ENCODE peak calls at places on chromosomes 3 and 15, in four cellular contexts. One of them, this sample, is unnamed.

GRCh38 chr15:48025118-48025517 is 95.7 kb upstream of the SLC24A5 start:
- DNase-seq in activated B cell treated with CpG ODN at 0.5 μM for 24 hours: no peak
- DNase-seq in Calu3: no peak
- DNase-seq in brain microvascular endothelial cell: no peak
- DNase-seq in this sample: no peak

GRCh38 chr15:86016750-86017149 is 62.9 kb upstream of the AGBL1 start:
- DNase-seq in activated B cell treated with CpG ODN at 0.5 μM for 24 hours: no peak
- DNase-seq in Calu3: no peak
- DNase-seq in brain microvascular endothelial cell: no peak
- DNase-seq in this sample: no peak

GRCh38 chr3:179608931-179609720 is 4.5 kb downstream of the NDUFB5 start:
- DNase-seq in activated B cell treated with CpG ODN at 0.5 μM for 24 hours: no peak
- DNase-seq in Calu3: no peak
- DNase-seq in brain microvascular endothelial cell: no peak
- DNase-seq in this sample: no peak

GRCh38 chr3:129282727-129283327 is 4.2 kb downstream of the HMCES start:
- DNase-seq in activated B cell treated with CpG ODN at 0.5 μM for 24 hours: no peak
- DNase-seq in Calu3: no peak
- DNase-seq in brain microvascular endothelial cell: no peak
- DNase-seq in this sample: no peak

GRCh38 chr3:12841085-12841969 is at the start of gene RPL32:
- DNase-seq in activated B cell treated with CpG ODN at 0.5 μM for 24 hours: peak
- DNase-seq in Calu3: peak
- DNase-seq in brain microvascular endothelial cell: peak
- DNase-seq in this sample: peak

GRCh38 chr15:65835452-65835851 is 33.8 kb upstream of the RAB11A start:
- DNase-seq in activated B cell treated with CpG ODN at 0.5 μM for 24 hours: no peak
- DNase-seq in Calu3: no peak
- DNase-seq in brain microvascular endothelial cell: no peak
- DNase-seq in this sample: no peak

GRCh38 chr15:51759557-51760070 is 8.2 kb downstream of the TMOD2 start:
- DNase-seq in activated B cell treated with CpG ODN at 0.5 μM for 24 hours: no peak
- DNase-seq in Calu3: no peak
- DNase-seq in brain microvascular endothelial cell: peak
- DNase-seq in this sample: no peak

GRCh38 chr3:17313746-17314145 is 428.7 kb downstream of the TBC1D5 start:
- DNase-seq in activated B cell treated with CpG ODN at 0.5 μM for 24 hours: no peak
- DNase-seq in Calu3: no peak
- DNase-seq in brain microvascular endothelial cell: no peak
- DNase-seq in this sample: no peak

GRCh38 chr3:46239952-46240351 is 2.3 kb upstream of the CCR3 start:
- DNase-seq in activated B cell treated with CpG ODN at 0.5 μM for 24 hours: no peak
- DNase-seq in Calu3: no peak
- DNase-seq in brain microvascular endothelial cell: no peak
- DNase-seq in this sample: no peak

GRCh38 chr15:97959738-97960363 is 652 bp upstream of the ARRDC4 start:
- DNase-seq in activated B cell treated with CpG ODN at 0.5 μM for 24 hours: no peak
- DNase-seq in Calu3: no peak
- DNase-seq in brain microvascular endothelial cell: no peak
- DNase-seq in this sample: no peak

GRCh38 chr15:43872416-43873020 is 45.7 kb downstream of the WDR76 start:
- DNase-seq in activated B cell treated with CpG ODN at 0.5 μM for 24 hours: no peak
- DNase-seq in Calu3: peak
- DNase-seq in brain microvascular endothelial cell: peak
- DNase-seq in this sample: no peak

GRCh38 chr3:80285370-80285769 is 517.6 kb upstream of the ROBO1 start:
- DNase-seq in activated B cell treated with CpG ODN at 0.5 μM for 24 hours: no peak
- DNase-seq in Calu3: no peak
- DNase-seq in brain microvascular endothelial cell: peak
- DNase-seq in this sample: no peak

GRCh38 chr15:79430901-79431635 is 1.1 kb upstream of the MINAR1 start:
- DNase-seq in activated B cell treated with CpG ODN at 0.5 μM for 24 hours: no peak
- DNase-seq in Calu3: no peak
- DNase-seq in brain microvascular endothelial cell: no peak
- DNase-seq in this sample: no peak

GRCh38 chr3:52202384-52203077 is 4.6 kb downstream of the ALAS1 start:
- DNase-seq in activated B cell treated with CpG ODN at 0.5 μM for 24 hours: no peak
- DNase-seq in Calu3: no peak
- DNase-seq in brain microvascular endothelial cell: no peak
- DNase-seq in this sample: no peak

GRCh38 chr3:102125994-102126368 is 276.7 kb downstream of the NFKBIZ start:
- DNase-seq in activated B cell treated with CpG ODN at 0.5 μM for 24 hours: no peak
- DNase-seq in Calu3: no peak
- DNase-seq in brain microvascular endothelial cell: no peak
- DNase-seq in this sample: no peak

GRCh38 chr3:11495948-11496557 is 147.7 kb downstream of the VGLL4 start:
- DNase-seq in activated B cell treated with CpG ODN at 0.5 μM for 24 hours: no peak
- DNase-seq in Calu3: no peak
- DNase-seq in brain microvascular endothelial cell: no peak
- DNase-seq in this sample: no peak

GRCh38 chr3:187678869-187679268 is 8.7 kb upstream of the SST start:
- DNase-seq in activated B cell treated with CpG ODN at 0.5 μM for 24 hours: no peak
- DNase-seq in Calu3: peak
- DNase-seq in brain microvascular endothelial cell: peak
- DNase-seq in this sample: no peak

GRCh38 chr3:69178838-69179739 is 56.7 kb upstream of the LMOD3 start:
- DNase-seq in activated B cell treated with CpG ODN at 0.5 μM for 24 hours: no peak
- DNase-seq in Calu3: peak
- DNase-seq in brain microvascular endothelial cell: peak
- DNase-seq in this sample: no peak

GRCh38 chr3:16317561-16317945 is 52.5 kb downstream of the OXNAD1 start:
- DNase-seq in activated B cell treated with CpG ODN at 0.5 μM for 24 hours: no peak
- DNase-seq in Calu3: no peak
- DNase-seq in brain microvascular endothelial cell: no peak
- DNase-seq in this sample: no peak

GRCh38 chr3:63067999-63068645 is 192.9 kb upstream of the CADPS start:
- DNase-seq in activated B cell treated with CpG ODN at 0.5 μM for 24 hours: no peak
- DNase-seq in Calu3: peak
- DNase-seq in brain microvascular endothelial cell: peak
- DNase-seq in this sample: no peak

GRCh38 chr3:65893631-65894030 is 145.1 kb downstream of the MAGI1 start:
- DNase-seq in activated B cell treated with CpG ODN at 0.5 μM for 24 hours: no peak
- DNase-seq in Calu3: no peak
- DNase-seq in brain microvascular endothelial cell: no peak
- DNase-seq in this sample: no peak

GRCh38 chr3:13159890-13160289 is 86.7 kb upstream of the IQSEC1 start:
- DNase-seq in activated B cell treated with CpG ODN at 0.5 μM for 24 hours: no peak
- DNase-seq in Calu3: no peak
- DNase-seq in brain microvascular endothelial cell: no peak
- DNase-seq in this sample: no peak

GRCh38 chr3:160616721-160617120 is 51.4 kb upstream of the KPNA4 start:
- DNase-seq in activated B cell treated with CpG ODN at 0.5 μM for 24 hours: no peak
- DNase-seq in Calu3: peak
- DNase-seq in brain microvascular endothelial cell: peak
- DNase-seq in this sample: no peak

GRCh38 chr15:78638658-78639314 is 2.2 kb downstream of the CHRNB4 start:
- DNase-seq in activated B cell treated with CpG ODN at 0.5 μM for 24 hours: no peak
- DNase-seq in Calu3: peak
- DNase-seq in brain microvascular endothelial cell: peak
- DNase-seq in this sample: peak

GRCh38 chr3:39189648-39190269 is 2.6 kb downstream of the XIRP1 start:
- DNase-seq in activated B cell treated with CpG ODN at 0.5 μM for 24 hours: peak
- DNase-seq in Calu3: peak
- DNase-seq in brain microvascular endothelial cell: peak
- DNase-seq in this sample: peak

GRCh38 chr15:100189849-100190248 is 151.9 kb downstream of the ADAMTS17 start:
- DNase-seq in activated B cell treated with CpG ODN at 0.5 μM for 24 hours: no peak
- DNase-seq in Calu3: no peak
- DNase-seq in brain microvascular endothelial cell: no peak
- DNase-seq in this sample: no peak

GRCh38 chr15:58357529-58358476 is 74.0 kb upstream of the LIPC start:
- DNase-seq in activated B cell treated with CpG ODN at 0.5 μM for 24 hours: no peak
- DNase-seq in Calu3: no peak
- DNase-seq in brain microvascular endothelial cell: peak
- DNase-seq in this sample: peak

GRCh38 chr3:85303156-85303555 is 344.4 kb downstream of the CADM2 start:
- DNase-seq in activated B cell treated with CpG ODN at 0.5 μM for 24 hours: no peak
- DNase-seq in Calu3: no peak
- DNase-seq in brain microvascular endothelial cell: no peak
- DNase-seq in this sample: no peak

DNA sequence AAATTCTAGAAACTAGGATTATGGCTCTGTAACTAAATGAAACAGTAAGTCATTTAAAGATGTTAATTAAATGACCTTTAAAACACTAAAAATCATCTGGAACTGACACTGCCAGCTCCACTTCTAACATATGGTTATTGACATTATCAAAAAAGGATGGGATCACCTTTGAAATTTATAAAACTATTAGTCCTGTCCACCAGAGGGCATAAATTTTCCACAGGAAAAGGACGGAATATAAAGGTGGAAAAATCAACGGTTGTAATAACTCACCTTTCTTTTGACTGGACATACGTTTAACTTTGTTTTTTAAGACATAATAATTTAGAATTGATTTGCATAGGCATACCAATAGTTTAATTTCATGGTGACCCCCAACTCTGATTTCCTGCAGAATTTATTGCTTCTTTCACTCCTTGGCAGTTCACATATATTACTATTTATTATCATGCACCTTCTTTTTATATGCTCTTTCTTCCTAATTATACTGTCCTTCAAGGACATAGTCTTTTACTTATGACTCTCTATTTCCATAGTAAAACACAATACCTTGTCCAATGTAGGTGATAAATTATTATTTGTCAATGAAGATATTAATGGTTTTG is 345.7 kb downstream of the CADM2 start:
- DNase-seq in activated B cell treated with CpG ODN at 0.5 μM for 24 hours: no peak
- DNase-seq in Calu3: no peak
- DNase-seq in brain microvascular endothelial cell: no peak
- DNase-seq in this sample: no peak
- TF ChIP-seq CTCF in activated B cell treated with CpG ODN at 0.5 μM for 24 hours: no peak
- TF ChIP-seq CTCF in Calu3: peak
- TF ChIP-seq CTCF in brain microvascular endothelial cell: peak
- TF ChIP-seq CTCF in this sample: no peak

GRCh38 chr15:101496198-101496986 is 6.9 kb upstream of the PCSK6 start:
- DNase-seq in activated B cell treated with CpG ODN at 0.5 μM for 24 hours: no peak
- DNase-seq in Calu3: no peak
- DNase-seq in brain microvascular endothelial cell: no peak
- DNase-seq in this sample: no peak
- TF ChIP-seq CTCF in activated B cell treated with CpG ODN at 0.5 μM for 24 hours: no peak
- TF ChIP-seq CTCF in Calu3: no peak
- TF ChIP-seq CTCF in brain microvascular endothelial cell: no peak
- TF ChIP-seq CTCF in this sample: no peak

GRCh38 chr15:31365655-31366127 is 39.1 kb downstream of the KLF13 start:
- DNase-seq in activated B cell treated with CpG ODN at 0.5 μM for 24 hours: peak
- DNase-seq in Calu3: no peak
- DNase-seq in brain microvascular endothelial cell: peak
- DNase-seq in this sample: peak
- TF ChIP-seq CTCF in activated B cell treated with CpG ODN at 0.5 μM for 24 hours: no peak
- TF ChIP-seq CTCF in Calu3: no peak
- TF ChIP-seq CTCF in brain microvascular endothelial cell: peak
- TF ChIP-seq CTCF in this sample: peak

GRCh38 chr3:126525091-126525852 is 1.3 kb downstream of the CHST13 start:
- DNase-seq in activated B cell treated with CpG ODN at 0.5 μM for 24 hours: no peak
- DNase-seq in Calu3: no peak
- DNase-seq in brain microvascular endothelial cell: no peak
- DNase-seq in this sample: no peak

GRCh38 chr3:126525853-126526667 is 2.1 kb downstream of the CHST13 start:
- DNase-seq in activated B cell treated with CpG ODN at 0.5 μM for 24 hours: no peak
- DNase-seq in Calu3: no peak
- DNase-seq in brain microvascular endothelial cell: no peak
- DNase-seq in this sample: no peak

GRCh38 chr3:126524429-126524988 is 554 bp downstream of the CHST13 start:
- DNase-seq in activated B cell treated with CpG ODN at 0.5 μM for 24 hours: no peak
- DNase-seq in Calu3: peak
- DNase-seq in brain microvascular endothelial cell: no peak
- DNase-seq in this sample: no peak

GRCh38 chr3:126522363-126522788 is 1.6 kb upstream of the CHST13 start:
- DNase-seq in activated B cell treated with CpG ODN at 0.5 μM for 24 hours: peak
- DNase-seq in Calu3: peak
- DNase-seq in brain microvascular endothelial cell: peak
- DNase-seq in this sample: peak

DNA sequence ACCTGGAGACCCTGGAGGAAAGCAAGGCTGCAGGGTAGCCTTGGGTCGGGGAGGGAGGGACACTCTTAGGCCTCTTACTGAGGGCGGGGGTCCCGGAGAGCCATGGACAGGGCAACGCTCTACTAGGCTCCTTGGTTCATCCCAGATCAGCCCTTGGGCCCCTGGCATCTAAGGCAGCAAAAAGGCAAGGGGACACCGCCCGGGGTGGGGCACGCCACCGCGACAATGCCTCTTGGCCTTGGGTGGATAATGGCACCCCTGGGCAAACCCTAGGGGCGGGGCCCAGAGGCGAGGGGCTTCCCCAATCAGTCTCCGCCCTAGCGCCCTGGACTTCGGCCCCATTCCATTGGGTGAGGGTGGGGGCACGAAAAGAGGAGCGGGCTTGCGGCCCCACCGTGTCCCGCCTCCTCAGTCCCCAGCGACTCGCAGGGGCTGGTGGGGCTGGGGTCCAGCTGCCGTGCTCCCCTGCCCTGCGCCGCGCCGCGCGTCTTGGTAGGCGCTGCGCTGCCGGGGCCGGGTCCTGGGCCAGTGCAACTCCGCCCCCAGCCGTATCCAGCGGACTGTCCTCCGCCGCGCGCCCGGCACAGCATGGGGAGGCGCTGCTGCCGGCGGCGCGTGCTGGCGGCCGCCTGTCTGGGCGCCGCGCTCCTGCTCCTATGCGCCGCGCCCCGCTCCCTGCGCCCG is at the start of gene CHST13:
- DNase-seq in activated B cell treated with CpG ODN at 0.5 μM for 24 hours: no peak
- DNase-seq in Calu3: peak
- DNase-seq in brain microvascular endothelial cell: no peak
- DNase-seq in this sample: no peak
- TF ChIP-seq CTCF in activated B cell treated with CpG ODN at 0.5 μM for 24 hours: no peak
- TF ChIP-seq CTCF in Calu3: peak
- TF ChIP-seq CTCF in brain microvascular endothelial cell: no peak
- TF ChIP-seq CTCF in this sample: no peak

GRCh38 chr3:152695810-152696209 is 139.1 kb upstream of the P2RY1 start:
- DNase-seq in activated B cell treated with CpG ODN at 0.5 μM for 24 hours: no peak
- DNase-seq in Calu3: no peak
- DNase-seq in brain microvascular endothelial cell: no peak
- DNase-seq in this sample: no peak
- TF ChIP-seq CTCF in activated B cell treated with CpG ODN at 0.5 μM for 24 hours: no peak
- TF ChIP-seq CTCF in Calu3: no peak
- TF ChIP-seq CTCF in brain microvascular endothelial cell: no peak
- TF ChIP-seq CTCF in this sample: no peak